ENCODE peak calls at places on chromosomes 11 and 22, in nine cellular contexts. R, Y, A, J, V, U, O, T and S are unnamed samples.
A peak's percentile ranks its signal among the peaks of the same experiment; 100 is the strongest.

GRCh38 chr11:124896071-124896750 is 1.5 kb downstream of the ROBO4 start:
- DNase-seq in U (no peak), Y (no peak), T (no peak), R (no peak), J (no peak), V (no peak), A (no peak), O (no peak), S (no peak)

GRCh38 chr11:130737866-130738431 is 178.3 kb downstream of the SNX19 start:
- DNase-seq in U (no peak), A (no peak), R (peak; percentile 58), J (no peak), Y (no peak), O (peak; percentile 64), V (no peak), T (peak; percentile 82), S (no peak)

GRCh38 chr11:117606807-117607206 is 190.2 kb downstream of the DSCAML1 start:
- DNase-seq in Y (no peak), T (no peak), V (no peak), A (no peak), J (no peak), O (no peak), U (no peak), R (no peak), S (no peak)

GRCh38 chr22:49971232-49972162 is 10.9 kb downstream of the PIM3 start:
- DNase-seq in A (peak; percentile 94), U (peak; percentile 74), J (no peak), T (peak; percentile 91), O (peak; percentile 68), R (peak; percentile 65), Y (no peak), V (no peak), S (no peak)

GRCh38 chr22:41899992-41900651 is 14.8 kb downstream of the SHISA8 start:
- DNase-seq in V (no peak), O (no peak), T (peak; percentile 72), A (peak; percentile 28), U (no peak), Y (no peak), J (no peak), R (no peak), S (no peak)

GRCh38 chr22:20316844-20317401 is 2.9 kb downstream of the DGCR6L start:
- DNase-seq in U (no peak), J (no peak), O (no peak), V (no peak), Y (no peak), A (no peak), R (no peak), T (no peak), S (no peak)

GRCh38 chr22:26679003-26679629 is 21.7 kb downstream of the MIAT start:
- DNase-seq in A (peak; percentile 70), O (peak; percentile 85), U (peak; percentile 52), Y (peak; percentile 52), R (peak; percentile 44), J (peak; percentile 62), V (peak; percentile 77), T (peak; percentile 80), S (peak; percentile 69)

GRCh38 chr11:26231252-26231661 is 100.7 kb upstream of the ANO3 start:
- DNase-seq in U (no peak), T (no peak), V (no peak), O (peak; percentile 63), J (no peak), R (no peak), Y (no peak), A (no peak), S (no peak)

GRCh38 chr11:14577835-14578529 is 57.8 kb upstream of the PSMA1 start:
- DNase-seq in V (no peak), J (no peak), R (no peak), A (no peak), T (no peak), U (no peak), Y (no peak), O (no peak), S (no peak)

GRCh38 chr11:95256204-95256819 is 25.3 kb upstream of the SESN3 start:
- DNase-seq in Y (no peak), R (no peak), A (no peak), O (no peak), V (peak; percentile 80), T (no peak), J (no peak), U (no peak), S (no peak)

GRCh38 chr22:19843857-19844422 is 10.7 kb downstream of the GNB1L start:
- DNase-seq in O (no peak), U (no peak), Y (no peak), T (no peak), R (no peak), J (no peak), V (no peak), A (no peak), S (no peak)

GRCh38 chr11:46361283-46362145 is 14.3 kb downstream of the DGKZ start:
- DNase-seq in T (peak; percentile 82), O (peak; percentile 74), Y (peak; percentile 64), R (no peak), J (peak; percentile 50), V (peak; percentile 88), U (peak; percentile 49), A (peak; percentile 83), S (peak; percentile 35)

GRCh38 chr22:25880524-25880923 is 138.5 kb downstream of the MYO18B start:
- DNase-seq in T (no peak), O (no peak), V (peak; percentile 11), A (no peak), Y (no peak), R (no peak), J (no peak), U (no peak), S (no peak)